ENCODE peak calls at places on chromosomes 7 and 10, in nine cellular contexts. W is left ventricle myocardium inferior, N is cardiac fibroblast, G is non-pigmented ciliary epithelial cell, P is GM23338, D is A549, L is hippocampal formation, M is NAMALWA, K is fibroblast of the conjunctiva. Z is an unnamed sample.

GRCh38 chr10:112938808-112939482 is 11.1 kb upstream of the TCF7L2 start:
- DNase-seq in W (no peak), M (no peak), G (no peak), K (no peak), L (no peak), D (no peak), P (no peak), N (no peak), Z (no peak)

GRCh38 chr7:157516311-157516710 is 179.5 kb downstream of the DNAJB6 start:
- DNase-seq in D (no peak), W (no peak), M (no peak), P (no peak), N (no peak), L (no peak), K (no peak), G (no peak), Z (no peak)

GRCh38 chr10:130497056-130498010 is 361.1 kb downstream of the GLRX3 start:
- DNase-seq in N (no peak), M (no peak), W (no peak), L (no peak), G (no peak), D (no peak), K (no peak), P (no peak), Z (no peak)

GRCh38 chr7:76352193-76352592 is 6.6 kb downstream of the YWHAG start:
- DNase-seq in N (no peak), G (no peak), W (no peak), P (no peak), D (no peak), L (no peak), K (no peak), M (no peak), Z (no peak)

GRCh38 chr10:97057836-97058235 is 127.9 kb downstream of the SLIT1 start:
- DNase-seq in M (no peak), K (no peak), N (no peak), W (no peak), L (no peak), D (no peak), P (no peak), G (no peak), Z (no peak)

GRCh38 chr10:133364645-133365431 is 7.0 kb upstream of the FUOM start:
- DNase-seq in W (no peak), M (no peak), K (no peak), N (no peak), G (no peak), P (no peak), L (no peak), D (no peak), Z (no peak)

GRCh38 chr10:23284155-23284554 is 60.4 kb downstream of the C10orf67 start:
- DNase-seq in M (no peak), G (no peak), W (no peak), P (no peak), D (no peak), K (no peak), L (no peak), N (no peak), Z (no peak)

GRCh38 chr10:78393094-78393493 is 359.4 kb downstream of the RPS24 start:
- DNase-seq in D (no peak), M (no peak), W (no peak), K (no peak), N (no peak), P (no peak), G (no peak), L (no peak), Z (no peak)